ENCODE peak calls at places on chromosomes 12 and 14, in five cellular contexts. Y, X, S, A and Z are unnamed samples. For H3K27me3, the result is how much of the 10 kb centered on the place peaks cover.

GRCh38 chr12:96198970-96199369 is 4.8 kb downstream of the ELK3 start:
- DNase-seq in Y (no peak), X (no peak), A (no peak), S (peak), Z (no peak)

GRCh38 chr12:15633201-15633600 is 156.0 kb downstream of the EPS8 start:
- DNase-seq in A (no peak), Y (no peak), X (no peak), S (no peak), Z (no peak)

GRCh38 chr12:6567112-6567680 is 895 bp downstream of the NOP2 start:
- DNase-seq in X (no peak), Y (no peak), S (no peak), A (no peak), Z (no peak)

GRCh38 chr12:64691227-64691792 is 67.9 kb downstream of the GNS start:
- DNase-seq in Y (no peak), A (no peak), S (no peak), X (no peak), Z (no peak)

GRCh38 chr14:81172881-81173280 is 47.9 kb downstream of the GTF2A1 start:
- DNase-seq in S (no peak), Y (no peak), X (no peak), A (no peak), Z (no peak)

GRCh38 chr14:33617154-33617553 is 333.7 kb downstream of the EGLN3 start:
- DNase-seq in Y (no peak), A (no peak), X (no peak), S (peak), Z (no peak)

GRCh38 chr12:50302686-50303085 is 19.4 kb upstream of the LIMA1 start:
- DNase-seq in S (no peak), A (no peak), X (no peak), Y (no peak), Z (no peak)

GRCh38 chr14:105074601-105075053 is 9.4 kb upstream of the GPR132 start:
- DNase-seq in Y (peak), S (no peak), A (no peak), X (no peak), Z (no peak)

GRCh38 chr14:58749066-58749669 is 111.4 kb downstream of the DACT1 start:
- DNase-seq in Y (no peak), S (peak), A (no peak), X (peak), Z (no peak)

GRCh38 chr14:23068792-23069412 is 11.6 kb upstream of the CDH24 start:
- DNase-seq in Y (peak), X (peak), A (peak), S (peak), Z (peak)

GRCh38 chr14:21039059-21039422 is 3.1 kb upstream of the RNASE7 start:
- DNase-seq in S (no peak), X (peak), Y (peak), A (peak), Z (no peak)

GRCh38 chr14:106268013-106268727 is 741.8 kb downstream of the TMEM121 start:
- DNase-seq in S (no peak), A (no peak), Y (no peak), X (no peak), Z (peak)

GRCh38 chr14:73710737-73711136 is 3.4 kb downstream of the PNMA1 start:
- DNase-seq in Y (no peak), S (no peak), X (no peak), A (no peak), Z (no peak)

GRCh38 chr14:52117433-52117832 is 48.6 kb upstream of the NID2 start:
- DNase-seq in S (peak), Y (no peak), A (no peak), X (no peak), Z (no peak)

GRCh38 chr14:79916281-79916680 is 295.0 kb downstream of the DIO2 start:
- DNase-seq in S (no peak), A (no peak), Y (no peak), X (no peak), Z (no peak)

GRCh38 chr12:42135264-42135814 is 9.3 kb downstream of the GXYLT1 start:
- DNase-seq in A (no peak), X (no peak), Y (no peak), S (peak), Z (no peak)

GRCh38 chr14:99270491-99271287 is 1.3 kb downstream of the BCL11B start:
- DNase-seq in X (peak), Y (no peak), A (no peak), S (no peak), Z (no peak)

GRCh38 chr12:103824845-103825244 is 16.2 kb downstream of the NT5DC3 start:
- DNase-seq in X (no peak), S (no peak), A (no peak), Y (no peak), Z (no peak)

GRCh38 chr14:94691658-94692029 is 78.3 kb downstream of the GSC start:
- DNase-seq in X (no peak), Y (no peak), S (no peak), A (no peak), Z (no peak)

GRCh38 chr12:114982760-114983159 is 298.8 kb upstream of the TBX3 start:
- DNase-seq in X (peak), S (no peak), A (no peak), Y (no peak), Z (no peak)

GRCh38 chr12:96143392-96143791 is 50.8 kb upstream of the ELK3 start:
- DNase-seq in A (no peak), X (no peak), Y (no peak), S (no peak), Z (no peak)

GRCh38 chr12:89384050-89384749 is 31.9 kb upstream of the DUSP6 start:
- DNase-seq in Y (peak), A (peak), X (peak), S (peak), Z (no peak)

GRCh38 chr12:3119745-3120660 is 42.8 kb downstream of the TSPAN9 start:
- DNase-seq in X (no peak), A (no peak), S (no peak), Y (peak), Z (no peak)

GRCh38 chr14:24145700-24146621 is at the start of gene PSME2:
- DNase-seq in A (no peak), S (no peak), X (no peak), Y (no peak), Z (no peak)

GRCh38 chr12:52977195-52977594 is 28.3 kb downstream of the KRT18 start:
- DNase-seq in A (no peak), X (no peak), S (no peak), Y (no peak), Z (no peak)
- H3K27me3 ChIP-seq in A (under half), X (under half), S (under half), Y (under half), Z (under half)

GRCh38 chr12:105083041-105083440 is 1.2 kb downstream of the ALDH1L2 start:
- DNase-seq in S (no peak), X (no peak), Y (no peak), A (no peak), Z (no peak)
- TF ChIP-seq CTCF in S (no peak), X (no peak), Y (no peak), A (no peak), Z (no peak)

DNA sequence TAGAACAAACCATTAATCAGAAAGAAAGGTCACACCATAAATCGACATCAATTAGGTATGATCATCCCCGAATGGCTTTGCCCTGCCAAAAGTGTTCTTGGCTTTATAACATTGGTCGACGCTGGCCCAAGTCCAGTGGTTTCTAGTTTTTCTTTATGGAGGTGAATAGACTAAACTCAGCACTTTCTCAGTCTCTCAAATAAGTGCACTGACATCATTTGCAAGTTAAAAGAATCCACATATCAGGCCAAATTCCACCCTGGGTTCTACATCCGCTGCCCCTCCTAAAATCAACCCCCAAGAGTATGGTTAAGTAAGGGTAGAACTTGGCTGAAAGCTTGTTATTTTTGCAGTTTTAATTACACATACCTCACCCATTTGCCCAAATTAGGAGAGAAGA is 314.3 kb downstream of the C12orf75 start:
- DNase-seq in Y (no peak), X (no peak), S (no peak), A (no peak), Z (no peak)
- H3K27me3 ChIP-seq in Y (under half), X (under half), S (under half), A (under half), Z (under half)

DNA sequence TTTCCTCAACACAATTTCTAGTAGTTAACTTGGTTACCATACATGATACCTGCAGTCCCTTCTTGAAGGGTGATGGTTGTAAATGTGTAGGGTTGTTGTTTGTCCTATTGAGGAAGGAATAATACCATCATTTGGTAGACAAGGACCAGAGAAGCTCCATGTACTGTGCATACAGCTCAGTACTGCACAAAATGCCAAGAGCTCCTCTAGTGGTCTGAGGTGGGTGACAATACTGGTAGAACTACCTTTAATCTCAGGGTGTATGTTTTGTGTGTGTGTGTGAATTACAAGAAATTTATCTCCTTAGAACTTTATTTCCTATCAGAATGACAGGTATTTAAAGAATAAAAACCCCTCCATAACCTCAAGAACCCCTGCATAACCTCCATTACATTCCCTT is 575.3 kb downstream of the TMTC2 start:
- DNase-seq in Y (no peak), A (no peak), X (no peak), S (no peak), Z (no peak)
- TF ChIP-seq CTCF in Y (no peak), A (no peak), X (no peak), S (peak), Z (no peak)

GRCh38 chr12:124302241-124302806 is 7.4 kb downstream of the RFLNA start:
- DNase-seq in Y (no peak), X (no peak), S (no peak), A (no peak), Z (no peak)
- H3K27me3 ChIP-seq in Y (under half), X (under half), S (under half), A (under half), Z (under half)